ENCODE peak calls at places on chromosomes 7 and 10, in nine cellular contexts. One of them, this sample, is unnamed.

GRCh38 chr10:42926831-42927230 is 144.2 kb downstream of the BMS1 start:
- DNase-seq in astrocyte of the hippocampus: no peak
- DNase-seq in left lung: peak
- DNase-seq in T-helper 1 cell: no peak
- DNase-seq in epithelial cell of proximal tubule: no peak
- DNase-seq in RPMI7951: no peak
- DNase-seq in esophagus muscularis mucosa: peak
- DNase-seq in AG08395: peak
- DNase-seq in heart left ventricle: peak
- DNase-seq in this sample: peak

GRCh38 chr10:49700211-49700610 is 20.8 kb downstream of the C10orf53 start:
- DNase-seq in esophagus muscularis mucosa: peak
- DNase-seq in heart left ventricle: no peak
- DNase-seq in epithelial cell of proximal tubule: no peak
- DNase-seq in astrocyte of the hippocampus: no peak
- DNase-seq in left lung: no peak
- DNase-seq in RPMI7951: no peak
- DNase-seq in T-helper 1 cell: no peak
- DNase-seq in AG08395: no peak
- DNase-seq in this sample: no peak

GRCh38 chr10:80144302-80145131 is 12.0 kb downstream of the PLAC9 start:
- DNase-seq in AG08395: no peak
- DNase-seq in epithelial cell of proximal tubule: no peak
- DNase-seq in left lung: peak
- DNase-seq in heart left ventricle: no peak
- DNase-seq in T-helper 1 cell: peak
- DNase-seq in esophagus muscularis mucosa: no peak
- DNase-seq in RPMI7951: no peak
- DNase-seq in astrocyte of the hippocampus: no peak
- DNase-seq in this sample: no peak

GRCh38 chr7:25260862-25261454 is 32.7 kb upstream of the NPVF start:
- DNase-seq in heart left ventricle: no peak
- DNase-seq in epithelial cell of proximal tubule: no peak
- DNase-seq in esophagus muscularis mucosa: no peak
- DNase-seq in left lung: no peak
- DNase-seq in RPMI7951: peak
- DNase-seq in T-helper 1 cell: peak
- DNase-seq in astrocyte of the hippocampus: peak
- DNase-seq in AG08395: peak
- DNase-seq in this sample: peak

GRCh38 chr10:67861750-67862460 is 22.6 kb upstream of the SIRT1 start:
- DNase-seq in astrocyte of the hippocampus: no peak
- DNase-seq in left lung: no peak
- DNase-seq in T-helper 1 cell: no peak
- DNase-seq in esophagus muscularis mucosa: no peak
- DNase-seq in heart left ventricle: no peak
- DNase-seq in epithelial cell of proximal tubule: no peak
- DNase-seq in RPMI7951: no peak
- DNase-seq in AG08395: no peak
- DNase-seq in this sample: no peak

GRCh38 chr10:32140403-32140802 is 84.2 kb upstream of the KIF5B start:
- DNase-seq in left lung: no peak
- DNase-seq in astrocyte of the hippocampus: no peak
- DNase-seq in RPMI7951: no peak
- DNase-seq in heart left ventricle: no peak
- DNase-seq in T-helper 1 cell: no peak
- DNase-seq in AG08395: no peak
- DNase-seq in esophagus muscularis mucosa: no peak
- DNase-seq in epithelial cell of proximal tubule: no peak
- DNase-seq in this sample: no peak

GRCh38 chr7:131924857-131925256 is 368.4 kb upstream of the PODXL start:
- DNase-seq in epithelial cell of proximal tubule: no peak
- DNase-seq in heart left ventricle: no peak
- DNase-seq in AG08395: no peak
- DNase-seq in esophagus muscularis mucosa: no peak
- DNase-seq in left lung: no peak
- DNase-seq in RPMI7951: peak
- DNase-seq in T-helper 1 cell: no peak
- DNase-seq in astrocyte of the hippocampus: no peak
- DNase-seq in this sample: no peak

GRCh38 chr7:141102436-141102835 is 28.6 kb downstream of the TMEM178B start:
- DNase-seq in AG08395: no peak
- DNase-seq in esophagus muscularis mucosa: no peak
- DNase-seq in RPMI7951: no peak
- DNase-seq in left lung: no peak
- DNase-seq in T-helper 1 cell: no peak
- DNase-seq in heart left ventricle: no peak
- DNase-seq in epithelial cell of proximal tubule: no peak
- DNase-seq in astrocyte of the hippocampus: no peak
- DNase-seq in this sample: no peak

GRCh38 chr7:24963218-24963617 is 16.8 kb downstream of the OSBPL3 start:
- DNase-seq in astrocyte of the hippocampus: peak
- DNase-seq in AG08395: peak
- DNase-seq in esophagus muscularis mucosa: no peak
- DNase-seq in RPMI7951: peak
- DNase-seq in epithelial cell of proximal tubule: peak
- DNase-seq in heart left ventricle: peak
- DNase-seq in left lung: no peak
- DNase-seq in T-helper 1 cell: peak
- DNase-seq in this sample: peak

GRCh38 chr10:4546500-4546899 is 279.5 kb upstream of the AKR1E2 start:
- DNase-seq in T-helper 1 cell: peak
- DNase-seq in esophagus muscularis mucosa: no peak
- DNase-seq in left lung: no peak
- DNase-seq in RPMI7951: peak
- DNase-seq in astrocyte of the hippocampus: peak
- DNase-seq in AG08395: peak
- DNase-seq in heart left ventricle: no peak
- DNase-seq in epithelial cell of proximal tubule: peak
- DNase-seq in this sample: peak

GRCh38 chr7:87173456-87173855 is 21.2 kb downstream of the DMTF1 start:
- DNase-seq in T-helper 1 cell: no peak
- DNase-seq in AG08395: no peak
- DNase-seq in epithelial cell of proximal tubule: no peak
- DNase-seq in left lung: no peak
- DNase-seq in heart left ventricle: no peak
- DNase-seq in astrocyte of the hippocampus: no peak
- DNase-seq in esophagus muscularis mucosa: no peak
- DNase-seq in RPMI7951: no peak
- DNase-seq in this sample: no peak

GRCh38 chr10:31419394-31420063 is 100.5 kb downstream of the ZEB1 start:
- DNase-seq in astrocyte of the hippocampus: peak
- DNase-seq in T-helper 1 cell: no peak
- DNase-seq in left lung: no peak
- DNase-seq in AG08395: peak
- DNase-seq in heart left ventricle: no peak
- DNase-seq in RPMI7951: peak
- DNase-seq in esophagus muscularis mucosa: no peak
- DNase-seq in epithelial cell of proximal tubule: no peak
- DNase-seq in this sample: peak

GRCh38 chr7:26188291-26188999 is 12.1 kb downstream of the HNRNPA2B1 start:
- DNase-seq in esophagus muscularis mucosa: no peak
- DNase-seq in RPMI7951: no peak
- DNase-seq in AG08395: no peak
- DNase-seq in T-helper 1 cell: no peak
- DNase-seq in astrocyte of the hippocampus: no peak
- DNase-seq in left lung: no peak
- DNase-seq in epithelial cell of proximal tubule: no peak
- DNase-seq in heart left ventricle: no peak
- DNase-seq in this sample: no peak

GRCh38 chr10:94292448-94293118 is 70.2 kb downstream of the NOC3L start:
- DNase-seq in epithelial cell of proximal tubule: no peak
- DNase-seq in T-helper 1 cell: no peak
- DNase-seq in RPMI7951: no peak
- DNase-seq in heart left ventricle: peak
- DNase-seq in esophagus muscularis mucosa: no peak
- DNase-seq in left lung: no peak
- DNase-seq in astrocyte of the hippocampus: peak
- DNase-seq in AG08395: peak
- DNase-seq in this sample: peak

GRCh38 chr10:129622736-129623135 is 155.7 kb downstream of the MGMT start:
- DNase-seq in RPMI7951: no peak
- DNase-seq in heart left ventricle: no peak
- DNase-seq in esophagus muscularis mucosa: peak
- DNase-seq in epithelial cell of proximal tubule: no peak
- DNase-seq in left lung: no peak
- DNase-seq in AG08395: no peak
- DNase-seq in T-helper 1 cell: no peak
- DNase-seq in astrocyte of the hippocampus: peak
- DNase-seq in this sample: no peak

GRCh38 chr10:127151541-127151940 is 44.9 kb downstream of the INSYN2A start:
- DNase-seq in esophagus muscularis mucosa: no peak
- DNase-seq in astrocyte of the hippocampus: peak
- DNase-seq in heart left ventricle: no peak
- DNase-seq in RPMI7951: no peak
- DNase-seq in T-helper 1 cell: no peak
- DNase-seq in AG08395: no peak
- DNase-seq in left lung: no peak
- DNase-seq in epithelial cell of proximal tubule: peak
- DNase-seq in this sample: peak

GRCh38 chr10:123306290-123306689 is 152.1 kb downstream of the BUB3 start:
- DNase-seq in epithelial cell of proximal tubule: no peak
- DNase-seq in esophagus muscularis mucosa: peak
- DNase-seq in left lung: no peak
- DNase-seq in T-helper 1 cell: no peak
- DNase-seq in AG08395: no peak
- DNase-seq in astrocyte of the hippocampus: no peak
- DNase-seq in RPMI7951: no peak
- DNase-seq in heart left ventricle: no peak
- DNase-seq in this sample: no peak

GRCh38 chr10:5146920-5147254 is 38.1 kb downstream of the AKR1C8 start:
- DNase-seq in left lung: no peak
- DNase-seq in RPMI7951: no peak
- DNase-seq in astrocyte of the hippocampus: no peak
- DNase-seq in T-helper 1 cell: no peak
- DNase-seq in epithelial cell of proximal tubule: no peak
- DNase-seq in heart left ventricle: no peak
- DNase-seq in esophagus muscularis mucosa: no peak
- DNase-seq in AG08395: no peak
- DNase-seq in this sample: no peak

GRCh38 chr10:119412244-119412750 is 130.2 kb downstream of the RGS10 start:
- DNase-seq in RPMI7951: peak
- DNase-seq in T-helper 1 cell: no peak
- DNase-seq in left lung: peak
- DNase-seq in astrocyte of the hippocampus: peak
- DNase-seq in epithelial cell of proximal tubule: no peak
- DNase-seq in esophagus muscularis mucosa: no peak
- DNase-seq in heart left ventricle: peak
- DNase-seq in AG08395: peak
- DNase-seq in this sample: peak

GRCh38 chr7:29289156-29290021 is 94.8 kb downstream of the CHN2 start:
- DNase-seq in AG08395: peak
- DNase-seq in heart left ventricle: peak
- DNase-seq in T-helper 1 cell: peak
- DNase-seq in RPMI7951: peak
- DNase-seq in epithelial cell of proximal tubule: no peak
- DNase-seq in esophagus muscularis mucosa: no peak
- DNase-seq in left lung: no peak
- DNase-seq in astrocyte of the hippocampus: peak
- DNase-seq in this sample: peak

GRCh38 chr10:128044961-128045832 is 81.0 kb downstream of the MKI67 start:
- DNase-seq in T-helper 1 cell: no peak
- DNase-seq in esophagus muscularis mucosa: no peak
- DNase-seq in astrocyte of the hippocampus: no peak
- DNase-seq in heart left ventricle: no peak
- DNase-seq in RPMI7951: no peak
- DNase-seq in AG08395: no peak
- DNase-seq in left lung: no peak
- DNase-seq in epithelial cell of proximal tubule: no peak
- DNase-seq in this sample: no peak

GRCh38 chr10:70191906-70192305 is 21.6 kb upstream of the SAR1A start:
- DNase-seq in AG08395: peak
- DNase-seq in left lung: no peak
- DNase-seq in heart left ventricle: no peak
- DNase-seq in esophagus muscularis mucosa: no peak
- DNase-seq in RPMI7951: peak
- DNase-seq in T-helper 1 cell: no peak
- DNase-seq in astrocyte of the hippocampus: peak
- DNase-seq in epithelial cell of proximal tubule: peak
- DNase-seq in this sample: peak

GRCh38 chr7:120089968-120090367 is 183.0 kb upstream of the KCND2 start:
- DNase-seq in RPMI7951: peak
- DNase-seq in astrocyte of the hippocampus: no peak
- DNase-seq in left lung: no peak
- DNase-seq in T-helper 1 cell: no peak
- DNase-seq in AG08395: no peak
- DNase-seq in epithelial cell of proximal tubule: no peak
- DNase-seq in heart left ventricle: no peak
- DNase-seq in esophagus muscularis mucosa: no peak
- DNase-seq in this sample: no peak

GRCh38 chr7:134513169-134513752 is 14.1 kb upstream of the AKR1B10 start:
- DNase-seq in T-helper 1 cell: peak
- DNase-seq in left lung: no peak
- DNase-seq in RPMI7951: peak
- DNase-seq in AG08395: peak
- DNase-seq in esophagus muscularis mucosa: no peak
- DNase-seq in heart left ventricle: peak
- DNase-seq in astrocyte of the hippocampus: peak
- DNase-seq in epithelial cell of proximal tubule: no peak
- DNase-seq in this sample: peak

GRCh38 chr10:48896756-48897437 is 42.7 kb downstream of the LRRC18 start:
- DNase-seq in heart left ventricle: no peak
- DNase-seq in astrocyte of the hippocampus: no peak
- DNase-seq in T-helper 1 cell: no peak
- DNase-seq in AG08395: peak
- DNase-seq in esophagus muscularis mucosa: no peak
- DNase-seq in left lung: no peak
- DNase-seq in epithelial cell of proximal tubule: no peak
- DNase-seq in RPMI7951: no peak
- DNase-seq in this sample: no peak

GRCh38 chr7:27139335-27140107 is 4.0 kb downstream of the HOXA5 start:
- DNase-seq in heart left ventricle: no peak
- DNase-seq in left lung: peak
- DNase-seq in epithelial cell of proximal tubule: no peak
- DNase-seq in T-helper 1 cell: no peak
- DNase-seq in astrocyte of the hippocampus: no peak
- DNase-seq in esophagus muscularis mucosa: no peak
- DNase-seq in RPMI7951: peak
- DNase-seq in AG08395: no peak
- DNase-seq in this sample: peak

GRCh38 chr7:28961972-28962371 is 3.8 kb upstream of the TRIL start:
- DNase-seq in astrocyte of the hippocampus: no peak
- DNase-seq in epithelial cell of proximal tubule: no peak
- DNase-seq in RPMI7951: no peak
- DNase-seq in left lung: no peak
- DNase-seq in T-helper 1 cell: no peak
- DNase-seq in heart left ventricle: no peak
- DNase-seq in AG08395: no peak
- DNase-seq in esophagus muscularis mucosa: peak
- DNase-seq in this sample: no peak